ENCODE peak calls at places on chromosomes 6 and 20, in ten cellular contexts. Z is upper lobe of left lung; J is transverse colon; O is lower lobe of right lung; Y is stomach; F is effector memory CD4-positive, alpha-beta T cell; T is heart right ventricle; X is PC-3; H is breast epithelium; P is neuronal stem cell. U is an unnamed sample.

GRCh38 chr6:26284537-26285142 is 80.4 kb upstream of the BTN3A2 start:
- DNase-seq in Z (peak; percentile 83), J (peak; percentile 69), O (peak; percentile 76), Y (peak; percentile 55), F (no peak), T (peak; percentile 49), X (peak; percentile 66), H (peak; percentile 58), P (no peak), U (peak; percentile 68)

GRCh38 chr6:45922728-45923351 is 92.8 kb downstream of the CLIC5 start:
- DNase-seq in Z (no peak), J (peak; percentile 61), O (peak; percentile 66), Y (peak; percentile 53), F (peak; percentile 17), T (peak; percentile 45), X (peak; percentile 72), H (no peak), P (peak; percentile 59), U (no peak)

GRCh38 chr6:113591896-113592827 is 265.0 kb upstream of the MARCKS start:
- DNase-seq in Z (no peak), J (peak; percentile 49), O (no peak), Y (no peak), F (no peak), T (no peak), X (no peak), H (no peak), P (no peak), U (no peak)

GRCh38 chr6:82268301-82268846 is 20.8 kb upstream of the IBTK start:
- DNase-seq in Z (no peak), J (no peak), O (no peak), Y (no peak), F (no peak), T (no peak), X (peak; percentile 60), H (no peak), P (no peak), U (no peak)

GRCh38 chr6:112086744-112087135 is 542 bp downstream of the TUBE1 start:
- DNase-seq in Z (no peak), J (no peak), O (no peak), Y (no peak), F (no peak), T (no peak), X (peak; percentile 61), H (no peak), P (no peak), U (no peak)

GRCh38 chr20:45935416-45936046 is 1.0 kb downstream of the PCIF1 start:
- DNase-seq in Z (no peak), J (no peak), O (no peak), Y (no peak), F (no peak), T (no peak), X (no peak), H (no peak), P (no peak), U (peak; percentile 0)

GRCh38 chr6:43890197-43891062 is 120.4 kb downstream of the VEGFA start:
- DNase-seq in Z (no peak), J (no peak), O (no peak), Y (no peak), F (no peak), T (no peak), X (no peak), H (no peak), P (no peak), U (peak; percentile 38)

GRCh38 chr6:101391772-101392560 is 1.5 kb upstream of the GRIK2 start:
- DNase-seq in Z (peak; percentile 38), J (no peak), O (no peak), Y (no peak), F (no peak), T (no peak), X (peak; percentile 56), H (no peak), P (no peak), U (no peak)

GRCh38 chr6:14212020-14212419 is 94.4 kb downstream of the CD83 start:
- DNase-seq in Z (no peak), J (no peak), O (no peak), Y (no peak), F (no peak), T (no peak), X (peak; percentile 54), H (no peak), P (no peak), U (peak; percentile 13)

GRCh38 chr6:14211596-14211961 is 94.0 kb downstream of the CD83 start:
- DNase-seq in Z (peak; percentile 87), J (peak; percentile 53), O (peak; percentile 68), Y (peak; percentile 41), F (no peak), T (peak; percentile 62), X (peak; percentile 9), H (no peak), P (peak; percentile 83), U (peak; percentile 83)

GRCh38 chr6:14210663-14211595 is 93.4 kb downstream of the CD83 start:
- DNase-seq in Z (peak; percentile 99), J (peak; percentile 96), O (peak; percentile 96), Y (peak; percentile 96), F (peak; percentile 80), T (peak; percentile 95), X (peak; percentile 94), H (peak; percentile 90), P (peak; percentile 89), U (peak; percentile 90)

GRCh38 chr6:14209005-14209404 is 91.4 kb downstream of the CD83 start:
- DNase-seq in Z (no peak), J (no peak), O (no peak), Y (no peak), F (no peak), T (no peak), X (no peak), H (no peak), P (no peak), U (no peak)

DNA sequence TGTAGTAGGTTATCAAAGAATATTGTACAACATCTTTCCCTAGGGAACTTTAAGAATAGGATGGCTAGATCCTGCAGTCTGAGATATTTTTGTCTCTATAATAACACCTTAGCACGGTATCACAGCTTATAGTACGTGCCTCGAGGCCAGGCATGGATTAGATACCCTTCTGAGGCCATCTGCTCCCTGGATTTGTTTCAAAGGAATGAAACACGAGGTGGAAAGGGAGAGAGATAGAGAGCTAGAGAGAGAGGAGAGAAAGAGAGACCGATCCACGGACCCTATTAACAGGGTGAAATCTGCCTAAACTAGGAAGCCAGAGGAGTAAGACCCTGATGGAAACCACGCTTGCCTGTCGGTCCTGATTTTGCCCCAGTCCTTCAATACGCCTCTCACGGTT is 92.5 kb downstream of the CD83 start:
- DNase-seq in Z (no peak), J (no peak), O (no peak), Y (no peak), F (no peak), T (no peak), X (no peak), H (no peak), P (no peak), U (no peak)
- H3K4me3 ChIP-seq in Z (no peak overlapping the region), J (no peak overlapping the region), O (peak overlapping the region; percentile 81), Y (peak overlapping the region; percentile 79), F (no peak overlapping the region), T (peak overlapping the region; percentile 72), X (peak overlapping the region; percentile 82), H (no peak overlapping the region), P (peak overlapping the region; percentile 75), U (no peak overlapping the region)

DNA sequence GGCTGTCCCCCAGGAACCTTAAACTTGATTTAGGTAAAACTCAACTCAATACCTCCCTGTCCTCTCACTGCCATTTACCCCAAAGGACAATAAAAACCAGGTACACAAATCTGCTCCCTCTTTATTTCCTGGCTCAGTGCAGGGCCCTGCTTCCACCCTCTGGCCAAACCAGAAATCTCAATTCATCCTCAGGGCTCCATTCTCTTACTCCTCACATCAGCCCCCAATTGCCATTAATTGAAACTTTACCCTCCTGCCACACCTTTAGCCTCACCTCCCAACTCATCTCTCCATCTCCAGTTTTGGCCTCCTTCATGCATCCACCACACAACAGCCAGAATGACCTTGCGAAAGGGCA is 10.5 kb downstream of the ZBTB2 start:
- DNase-seq in Z (no peak), J (no peak), O (no peak), Y (no peak), F (no peak), T (no peak), X (no peak), H (no peak), P (no peak), U (no peak)
- H3K4me1 ChIP-seq in Z (peaks cover 26% of the 10 kb centered on the region), J (peaks cover 12% of the 10 kb centered on the region), O (peaks cover 28% of the 10 kb centered on the region), Y (peaks cover 21% of the 10 kb centered on the region), F (peaks cover 16% of the 10 kb centered on the region), T (peaks cover 38% of the 10 kb centered on the region), X (no peaks in the 10 kb centered on the region), H (no peaks in the 10 kb centered on the region), P (peaks cover under 1% of the 10 kb centered on the region), U (no peaks in the 10 kb centered on the region)

GRCh38 chr6:42010185-42010872 is 40.0 kb upstream of the TAF8 start:
- DNase-seq in Z (no peak), J (no peak), O (no peak), Y (peak; percentile 21), F (no peak), T (no peak), X (no peak), H (no peak), P (no peak), U (no peak)

GRCh38 chr6:42009844-42010184 is 40.5 kb upstream of the TAF8 start:
- DNase-seq in Z (no peak), J (no peak), O (no peak), Y (no peak), F (no peak), T (no peak), X (no peak), H (no peak), P (no peak), U (no peak)

GRCh38 chr6:42010909-42011308 is 39.4 kb upstream of the TAF8 start:
- DNase-seq in Z (no peak), J (no peak), O (no peak), Y (no peak), F (no peak), T (no peak), X (no peak), H (no peak), P (no peak), U (no peak)

GRCh38 chr6:42013134-42013516 is 37.2 kb upstream of the TAF8 start:
- DNase-seq in Z (no peak), J (no peak), O (no peak), Y (no peak), F (no peak), T (no peak), X (no peak), H (no peak), P (no peak), U (no peak)

GRCh38 chr6:42012501-42013133 is 37.7 kb upstream of the TAF8 start:
- DNase-seq in Z (no peak), J (no peak), O (no peak), Y (no peak), F (no peak), T (no peak), X (no peak), H (no peak), P (no peak), U (no peak)
- H3K4me3 ChIP-seq in Z (no peak overlapping the region), J (no peak overlapping the region), O (no peak overlapping the region), Y (no peak overlapping the region), F (no peak overlapping the region), T (no peak overlapping the region), X (no peak overlapping the region), H (no peak overlapping the region), P (no peak overlapping the region), U (no peak overlapping the region)

GRCh38 chr6:158805698-158806373 is 13.3 kb downstream of the EZR start:
- DNase-seq in Z (no peak), J (peak; percentile 63), O (no peak), Y (peak; percentile 25), F (no peak), T (no peak), X (no peak), H (no peak), P (no peak), U (no peak)

GRCh38 chr6:158808918-158809678 is 10.1 kb downstream of the EZR start:
- DNase-seq in Z (no peak), J (no peak), O (no peak), Y (peak; percentile 27), F (peak; percentile 38), T (no peak), X (no peak), H (no peak), P (no peak), U (no peak)

GRCh38 chr6:158808442-158808833 is 10.7 kb downstream of the EZR start:
- DNase-seq in Z (no peak), J (no peak), O (no peak), Y (peak; percentile 34), F (no peak), T (no peak), X (no peak), H (no peak), P (no peak), U (no peak)

GRCh38 chr6:158810149-158811095 is 8.7 kb downstream of the EZR start:
- DNase-seq in Z (no peak), J (no peak), O (no peak), Y (no peak), F (no peak), T (no peak), X (no peak), H (no peak), P (no peak), U (no peak)

DNA sequence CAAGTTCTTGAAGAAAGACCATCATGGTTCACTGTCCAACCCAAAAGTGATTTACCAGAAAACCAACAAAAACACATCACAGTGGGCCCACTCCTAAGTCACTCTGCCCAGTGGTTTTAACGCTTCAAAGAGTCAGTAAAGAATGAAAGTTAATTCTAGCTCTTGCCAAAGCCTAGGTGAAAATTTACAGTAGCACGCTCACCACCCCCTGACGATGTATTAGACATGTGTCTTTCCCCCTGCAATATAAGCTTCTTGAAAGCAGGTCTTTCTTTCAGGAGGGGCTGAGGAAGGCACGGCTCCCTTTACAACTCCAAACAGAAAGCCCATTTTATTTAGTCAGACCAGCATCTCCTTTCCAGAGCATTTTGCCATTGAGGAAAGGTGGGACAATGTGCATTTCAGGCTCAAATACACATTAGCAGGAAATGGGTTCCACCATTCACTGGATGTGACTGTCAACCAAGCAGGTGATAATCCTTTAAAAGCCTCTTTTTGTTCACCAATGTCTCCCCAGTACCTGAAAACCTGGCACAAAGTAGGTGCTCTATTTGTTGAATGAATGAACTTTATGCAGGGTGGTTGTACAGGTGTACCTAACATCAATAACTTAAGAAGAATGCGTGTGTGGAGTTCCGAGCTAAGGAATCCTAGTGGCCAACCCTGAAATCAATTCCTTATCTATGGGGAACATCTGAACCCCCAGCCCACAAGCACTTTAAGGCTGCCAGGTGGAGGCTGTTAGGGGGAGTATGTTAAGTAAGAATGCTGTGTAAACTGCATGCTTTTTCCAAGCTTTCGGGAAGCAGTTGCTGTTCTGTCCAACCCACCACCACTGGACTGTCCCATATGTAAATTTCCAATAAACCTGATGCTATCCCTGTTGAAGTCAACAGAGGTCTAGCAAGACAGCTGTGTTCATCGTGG is 11.4 kb downstream of the EZR start:
- DNase-seq in Z (no peak), J (no peak), O (no peak), Y (peak; percentile 21), F (no peak), T (no peak), X (no peak), H (no peak), P (no peak), U (no peak)
- H3K4me1 ChIP-seq in Z (peaks cover 79% of the 10 kb centered on the region), J (peaks cover 88% of the 10 kb centered on the region), O (peaks cover 79% of the 10 kb centered on the region), Y (peaks cover 95% of the 10 kb centered on the region), F (peaks cover 66% of the 10 kb centered on the region), T (peaks cover 73% of the 10 kb centered on the region), X (peaks cover 48% of the 10 kb centered on the region), H (no peaks in the 10 kb centered on the region), P (peaks cover 5% of the 10 kb centered on the region), U (peaks cover 60% of the 10 kb centered on the region)